ENCODE peak calls at places on chromosome 9, in six cellular contexts. One of them, this sample, is unnamed.

GRCh38 chr9:20095430-20096092 is 306.7 kb upstream of the SLC24A2 start:
- DNase-seq in mesendoderm: no peak
- DNase-seq in H1: no peak
- DNase-seq in neuronal stem cell: no peak
- DNase-seq in IMR-90: no peak
- DNase-seq in trophoblast cell: no peak
- DNase-seq in this sample: no peak

GRCh38 chr9:131289301-131290038 is at the start of gene PLPP7:
- DNase-seq in mesendoderm: peak; percentile 74
- DNase-seq in H1: no peak
- DNase-seq in neuronal stem cell: no peak
- DNase-seq in IMR-90: peak; percentile 48
- DNase-seq in trophoblast cell: no peak
- DNase-seq in this sample: peak; percentile 21

GRCh38 chr9:114311571-114312512 is 11.1 kb upstream of the ORM1 start:
- DNase-seq in mesendoderm: no peak
- DNase-seq in H1: no peak
- DNase-seq in neuronal stem cell: no peak
- DNase-seq in IMR-90: no peak
- DNase-seq in trophoblast cell: no peak
- DNase-seq in this sample: no peak

GRCh38 chr9:69549310-69550202 is 122.6 kb downstream of the APBA1 start:
- DNase-seq in mesendoderm: peak; percentile 71
- DNase-seq in H1: no peak
- DNase-seq in neuronal stem cell: no peak
- DNase-seq in IMR-90: peak; percentile 61
- DNase-seq in trophoblast cell: peak; percentile 68
- DNase-seq in this sample: peak; percentile 54

GRCh38 chr9:14779566-14780022 is 57.1 kb upstream of the CER1 start:
- DNase-seq in mesendoderm: no peak
- DNase-seq in H1: no peak
- DNase-seq in neuronal stem cell: no peak
- DNase-seq in IMR-90: no peak
- DNase-seq in trophoblast cell: peak; percentile 77
- DNase-seq in this sample: no peak

GRCh38 chr9:81595887-81596558 is 93.3 kb downstream of the TLE1 start:
- DNase-seq in mesendoderm: peak; percentile 75
- DNase-seq in H1: peak; percentile 74
- DNase-seq in neuronal stem cell: no peak
- DNase-seq in IMR-90: no peak
- DNase-seq in trophoblast cell: no peak
- DNase-seq in this sample: no peak

GRCh38 chr9:18580146-18580545 is 106.2 kb downstream of the ADAMTSL1 start:
- DNase-seq in mesendoderm: no peak
- DNase-seq in H1: no peak
- DNase-seq in neuronal stem cell: no peak
- DNase-seq in IMR-90: peak; percentile 19
- DNase-seq in trophoblast cell: no peak
- DNase-seq in this sample: no peak

GRCh38 chr9:94156549-94157407 is 72.5 kb downstream of the PTPDC1 start:
- DNase-seq in mesendoderm: no peak
- DNase-seq in H1: no peak
- DNase-seq in neuronal stem cell: no peak
- DNase-seq in IMR-90: peak; percentile 50
- DNase-seq in trophoblast cell: no peak
- DNase-seq in this sample: no peak

GRCh38 chr9:3288686-3289085 is 237.1 kb downstream of the RFX3 start:
- DNase-seq in mesendoderm: no peak
- DNase-seq in H1: no peak
- DNase-seq in neuronal stem cell: no peak
- DNase-seq in IMR-90: no peak
- DNase-seq in trophoblast cell: no peak
- DNase-seq in this sample: no peak

GRCh38 chr9:93003552-93004407 is 54.7 kb upstream of the SUSD3 start:
- DNase-seq in mesendoderm: peak; percentile 64
- DNase-seq in H1: no peak
- DNase-seq in neuronal stem cell: no peak
- DNase-seq in IMR-90: peak; percentile 22
- DNase-seq in trophoblast cell: peak; percentile 80
- DNase-seq in this sample: peak; percentile 37

GRCh38 chr9:134293031-134293521 is 33.2 kb upstream of the RXRA start:
- DNase-seq in mesendoderm: no peak
- DNase-seq in H1: no peak
- DNase-seq in neuronal stem cell: no peak
- DNase-seq in IMR-90: no peak
- DNase-seq in trophoblast cell: no peak
- DNase-seq in this sample: no peak

GRCh38 chr9:14989811-14990210 is 79.6 kb upstream of the FREM1 start:
- DNase-seq in mesendoderm: no peak
- DNase-seq in H1: no peak
- DNase-seq in neuronal stem cell: no peak
- DNase-seq in IMR-90: no peak
- DNase-seq in trophoblast cell: peak; percentile 73
- DNase-seq in this sample: no peak

GRCh38 chr9:4590430-4591122 is 71.5 kb upstream of the PLPP6 start:
- DNase-seq in mesendoderm: peak; percentile 63
- DNase-seq in H1: no peak
- DNase-seq in neuronal stem cell: no peak
- DNase-seq in IMR-90: peak; percentile 57
- DNase-seq in trophoblast cell: peak; percentile 67
- DNase-seq in this sample: peak; percentile 67

GRCh38 chr9:10612649-10613398 is at the start of gene PTPRD:
- DNase-seq in mesendoderm: peak; percentile 86
- DNase-seq in H1: peak; percentile 43
- DNase-seq in neuronal stem cell: peak; percentile 71
- DNase-seq in IMR-90: peak; percentile 5
- DNase-seq in trophoblast cell: peak; percentile 21
- DNase-seq in this sample: peak; percentile 51

GRCh38 chr9:87864915-87865314 is 17.8 kb upstream of the SPATA31E1 start:
- DNase-seq in mesendoderm: no peak
- DNase-seq in H1: no peak
- DNase-seq in neuronal stem cell: no peak
- DNase-seq in IMR-90: no peak
- DNase-seq in trophoblast cell: no peak
- DNase-seq in this sample: no peak

GRCh38 chr9:107636596-107637405 is 147.2 kb upstream of the KLF4 start:
- DNase-seq in mesendoderm: no peak
- DNase-seq in H1: no peak
- DNase-seq in neuronal stem cell: no peak
- DNase-seq in IMR-90: peak; percentile 33
- DNase-seq in trophoblast cell: no peak
- DNase-seq in this sample: peak; percentile 63

GRCh38 chr9:117552811-117553210 is 138.0 kb upstream of the ASTN2 start:
- DNase-seq in mesendoderm: no peak
- DNase-seq in H1: no peak
- DNase-seq in neuronal stem cell: no peak
- DNase-seq in IMR-90: no peak
- DNase-seq in trophoblast cell: peak; percentile 73
- DNase-seq in this sample: no peak

GRCh38 chr9:74133921-74134320 is 363.2 kb upstream of the RORB start:
- DNase-seq in mesendoderm: no peak
- DNase-seq in H1: no peak
- DNase-seq in neuronal stem cell: no peak
- DNase-seq in IMR-90: no peak
- DNase-seq in trophoblast cell: no peak
- DNase-seq in this sample: no peak

GRCh38 chr9:21454149-21454548 is 13.9 kb downstream of the IFNA1 start:
- DNase-seq in mesendoderm: no peak
- DNase-seq in H1: no peak
- DNase-seq in neuronal stem cell: no peak
- DNase-seq in IMR-90: peak; percentile 51
- DNase-seq in trophoblast cell: no peak
- DNase-seq in this sample: no peak

GRCh38 chr9:85858351-85858750 is 82.6 kb upstream of the NAA35 start:
- DNase-seq in mesendoderm: no peak
- DNase-seq in H1: no peak
- DNase-seq in neuronal stem cell: no peak
- DNase-seq in IMR-90: no peak
- DNase-seq in trophoblast cell: no peak
- DNase-seq in this sample: no peak

GRCh38 chr9:29769019-29769418 is 2195.7 kb upstream of the C9orf72 start:
- DNase-seq in mesendoderm: no peak
- DNase-seq in H1: no peak
- DNase-seq in neuronal stem cell: no peak
- DNase-seq in IMR-90: no peak
- DNase-seq in trophoblast cell: no peak
- DNase-seq in this sample: no peak

GRCh38 chr9:130537346-130538050 is 41.9 kb upstream of the FUBP3 start:
- DNase-seq in mesendoderm: no peak
- DNase-seq in H1: no peak
- DNase-seq in neuronal stem cell: no peak
- DNase-seq in IMR-90: no peak
- DNase-seq in trophoblast cell: peak; percentile 7
- DNase-seq in this sample: no peak

GRCh38 chr9:34328500-34328982 is 527 bp downstream of the KIF24 start:
- DNase-seq in mesendoderm: peak; percentile 55
- DNase-seq in H1: no peak
- DNase-seq in neuronal stem cell: no peak
- DNase-seq in IMR-90: no peak
- DNase-seq in trophoblast cell: no peak
- DNase-seq in this sample: no peak
- H3K18ac ChIP-seq in mesendoderm: no peak overlapping the region
- H3K18ac ChIP-seq in H1: no peak overlapping the region
- H3K18ac ChIP-seq in neuronal stem cell: peak overlapping the region; percentile 70
- H3K18ac ChIP-seq in IMR-90: no peak overlapping the region
- H3K18ac ChIP-seq in trophoblast cell: no peak overlapping the region
- H3K18ac ChIP-seq in this sample: no peak overlapping the region

GRCh38 chr9:126472931-126473330 is 140.8 kb upstream of the LMX1B start:
- DNase-seq in mesendoderm: no peak
- DNase-seq in H1: no peak
- DNase-seq in neuronal stem cell: no peak
- DNase-seq in IMR-90: no peak
- DNase-seq in trophoblast cell: no peak
- DNase-seq in this sample: no peak
- H3K4me3 ChIP-seq in mesendoderm: no peak overlapping the region
- H3K4me3 ChIP-seq in H1: no peak overlapping the region
- H3K4me3 ChIP-seq in neuronal stem cell: no peak overlapping the region
- H3K4me3 ChIP-seq in IMR-90: no peak overlapping the region
- H3K4me3 ChIP-seq in trophoblast cell: no peak overlapping the region
- H3K4me3 ChIP-seq in this sample: no peak overlapping the region

GRCh38 chr9:37596504-37596903 is 4.1 kb upstream of the TOMM5 start:
- DNase-seq in mesendoderm: no peak
- DNase-seq in H1: no peak
- DNase-seq in neuronal stem cell: no peak
- DNase-seq in IMR-90: peak; percentile 8
- DNase-seq in trophoblast cell: no peak
- DNase-seq in this sample: no peak

GRCh38 chr9:37587521-37587920 is 4.9 kb downstream of the TOMM5 start:
- DNase-seq in mesendoderm: no peak
- DNase-seq in H1: no peak
- DNase-seq in neuronal stem cell: no peak
- DNase-seq in IMR-90: no peak
- DNase-seq in trophoblast cell: no peak
- DNase-seq in this sample: no peak

GRCh38 chr9:37593877-37594448 is 1.6 kb upstream of the TOMM5 start:
- DNase-seq in mesendoderm: no peak
- DNase-seq in H1: no peak
- DNase-seq in neuronal stem cell: no peak
- DNase-seq in IMR-90: no peak
- DNase-seq in trophoblast cell: no peak
- DNase-seq in this sample: no peak

GRCh38 chr9:37592108-37592951 is at the start of gene TOMM5:
- DNase-seq in mesendoderm: peak; percentile 95
- DNase-seq in H1: peak; percentile 50
- DNase-seq in neuronal stem cell: peak; percentile 70
- DNase-seq in IMR-90: peak; percentile 94
- DNase-seq in trophoblast cell: peak; percentile 94
- DNase-seq in this sample: peak; percentile 95

GRCh38 chr9:37591775-37592107 is 656 bp downstream of the TOMM5 start:
- DNase-seq in mesendoderm: peak; percentile 7
- DNase-seq in H1: no peak
- DNase-seq in neuronal stem cell: no peak
- DNase-seq in IMR-90: no peak
- DNase-seq in trophoblast cell: peak; percentile 25
- DNase-seq in this sample: no peak
- H3K4ac ChIP-seq in mesendoderm: no peak overlapping the region
- H3K4ac ChIP-seq in H1: no peak overlapping the region
- H3K4ac ChIP-seq in neuronal stem cell: no peak overlapping the region
- H3K4ac ChIP-seq in IMR-90: peak overlapping the region; percentile 94
- H3K4ac ChIP-seq in trophoblast cell: peak overlapping the region; percentile 96
- H3K4ac ChIP-seq in this sample: peak overlapping the region; percentile 70

DNA sequence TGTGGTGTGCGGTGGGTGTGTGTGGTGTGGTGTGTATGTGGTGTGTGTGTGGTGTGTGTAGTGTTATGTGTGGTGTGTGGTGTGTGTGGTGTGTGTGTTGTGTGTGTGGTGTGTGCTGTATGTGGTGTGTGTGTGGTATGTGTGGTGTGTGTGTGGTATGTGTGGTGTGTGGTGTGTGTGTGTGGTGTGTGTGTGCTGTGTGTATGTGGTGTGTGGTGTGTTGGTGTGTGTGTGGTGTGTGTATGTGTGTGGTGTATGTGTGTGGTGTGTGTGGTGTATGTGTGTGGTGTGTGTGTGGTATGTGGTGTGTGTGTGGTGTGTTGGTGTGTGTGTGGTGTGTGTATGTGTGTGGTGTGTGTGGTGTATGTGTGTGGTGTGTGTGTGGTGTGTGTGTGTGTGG is 144.3 kb downstream of the HSD17B3 start:
- DNase-seq in mesendoderm: no peak
- DNase-seq in H1: no peak
- DNase-seq in neuronal stem cell: no peak
- DNase-seq in IMR-90: no peak
- DNase-seq in trophoblast cell: no peak
- DNase-seq in this sample: no peak
- H3K18ac ChIP-seq in mesendoderm: no peak overlapping the region
- H3K18ac ChIP-seq in H1: no peak overlapping the region
- H3K18ac ChIP-seq in neuronal stem cell: no peak overlapping the region
- H3K18ac ChIP-seq in IMR-90: no peak overlapping the region
- H3K18ac ChIP-seq in trophoblast cell: no peak overlapping the region
- H3K18ac ChIP-seq in this sample: no peak overlapping the region

GRCh38 chr9:37994639-37995347 is 74.2 kb downstream of the SHB start:
- DNase-seq in mesendoderm: no peak
- DNase-seq in H1: no peak
- DNase-seq in neuronal stem cell: no peak
- DNase-seq in IMR-90: peak; percentile 88
- DNase-seq in trophoblast cell: peak; percentile 51
- DNase-seq in this sample: peak; percentile 89
- H3K4me3 ChIP-seq in mesendoderm: no peak overlapping the region
- H3K4me3 ChIP-seq in H1: no peak overlapping the region
- H3K4me3 ChIP-seq in neuronal stem cell: no peak overlapping the region
- H3K4me3 ChIP-seq in IMR-90: peak overlapping the region; percentile 18
- H3K4me3 ChIP-seq in trophoblast cell: no peak overlapping the region
- H3K4me3 ChIP-seq in this sample: no peak overlapping the region

GRCh38 chr9:101543098-101543735 is 9.6 kb downstream of the RNF20 start:
- DNase-seq in mesendoderm: no peak
- DNase-seq in H1: no peak
- DNase-seq in neuronal stem cell: no peak
- DNase-seq in IMR-90: no peak
- DNase-seq in trophoblast cell: no peak
- DNase-seq in this sample: no peak
- H3K4ac ChIP-seq in mesendoderm: no peak overlapping the region
- H3K4ac ChIP-seq in H1: no peak overlapping the region
- H3K4ac ChIP-seq in neuronal stem cell: no peak overlapping the region
- H3K4ac ChIP-seq in IMR-90: no peak overlapping the region
- H3K4ac ChIP-seq in trophoblast cell: no peak overlapping the region
- H3K4ac ChIP-seq in this sample: no peak overlapping the region

This sample was measured in mesenchymal stem cell.